ENCODE peak calls at places on chromosomes 2 and 18, in eight cellular contexts. I, J, O, P, K, L, C and G are unnamed samples.
A peak's percentile ranks its signal among the peaks of the same experiment; 100 is the strongest.

GRCh38 chr18:32135595-32135994 is 43.9 kb downstream of the RNF138 start:
- DNase-seq in C (no peak), J (no peak), O (no peak), P (no peak), K (no peak), L (no peak), I (no peak), G (no peak)

GRCh38 chr2:217875556-217876252 is 127.1 kb downstream of the TNS1 start:
- DNase-seq in C (no peak), L (no peak), J (no peak), I (no peak), P (no peak), O (no peak), K (no peak), G (no peak)

GRCh38 chr2:75222527-75222926 is 23.2 kb upstream of the TACR1 start:
- DNase-seq in C (no peak), O (no peak), P (no peak), K (no peak), I (no peak), J (no peak), L (no peak), G (no peak)

GRCh38 chr18:2448565-2449151 is 122.6 kb downstream of the METTL4 start:
- DNase-seq in L (no peak), K (no peak), C (no peak), I (no peak), O (no peak), J (no peak), P (no peak), G (no peak)

GRCh38 chr2:53210538-53210937 is 557.1 kb upstream of the CHAC2 start:
- DNase-seq in I (no peak), J (no peak), K (no peak), P (no peak), C (no peak), O (no peak), L (no peak), G (no peak)

GRCh38 chr2:161103451-161103831 is 56.8 kb upstream of the TANK start:
- DNase-seq in K (no peak), O (no peak), C (no peak), J (no peak), L (no peak), I (no peak), P (no peak), G (no peak)

GRCh38 chr2:147792966-147793617 is 51.7 kb upstream of the ACVR2A start:
- DNase-seq in K (no peak), L (no peak), O (no peak), P (no peak), J (no peak), C (no peak), I (no peak), G (no peak)

GRCh38 chr2:219296142-219296541 is 13.1 kb downstream of the PTPRN start:
- DNase-seq in J (no peak), L (no peak), I (no peak), P (no peak), O (no peak), K (no peak), C (no peak), G (no peak)

GRCh38 chr2:6231166-6231565 is 539.0 kb downstream of the SOX11 start:
- DNase-seq in P (no peak), J (no peak), O (no peak), K (no peak), I (no peak), C (no peak), L (no peak), G (no peak)

GRCh38 chr2:199455533-199456382 is 2.0 kb downstream of the SATB2 start:
- DNase-seq in K (no peak), I (no peak), J (no peak), O (no peak), L (no peak), C (no peak), P (peak; percentile 52), G (no peak)

GRCh38 chr2:100754951-100755350 is 65.0 kb upstream of the NPAS2 start:
- DNase-seq in O (no peak), P (no peak), K (no peak), I (no peak), L (no peak), C (no peak), J (no peak), G (no peak)

GRCh38 chr2:36376992-36377738 is 21.6 kb downstream of the CRIM1 start:
- DNase-seq in C (no peak), L (no peak), K (no peak), P (no peak), J (no peak), I (peak; percentile 42), O (no peak), G (no peak)

GRCh38 chr2:98909381-98910211 is 26.4 kb downstream of the CRACDL start:
- DNase-seq in L (peak; percentile 52), J (no peak), I (no peak), O (no peak), K (peak; percentile 88), P (peak; percentile 54), C (no peak), G (no peak)

GRCh38 chr2:84299211-84299775 is 159.8 kb downstream of the SUCLG1 start:
- DNase-seq in J (no peak), P (no peak), I (no peak), C (no peak), K (no peak), O (no peak), L (no peak), G (no peak)

GRCh38 chr2:68824831-68825230 is 46.4 kb downstream of the BMP10 start:
- DNase-seq in O (no peak), J (no peak), I (no peak), K (no peak), C (no peak), P (no peak), L (no peak), G (no peak)

GRCh38 chr2:7510353-7510752 is 593.1 kb downstream of the RNF144A start:
- DNase-seq in P (no peak), O (no peak), C (no peak), L (no peak), J (no peak), K (no peak), I (no peak), G (no peak)

GRCh38 chr18:23494992-23495391 is 8.3 kb upstream of the RMC1 start:
- DNase-seq in C (no peak), J (no peak), K (no peak), I (no peak), O (no peak), L (no peak), P (no peak), G (no peak)

GRCh38 chr2:204360218-204361007 is 184.9 kb upstream of the PARD3B start:
- DNase-seq in K (no peak), P (no peak), C (no peak), L (no peak), J (no peak), I (no peak), O (no peak), G (no peak)

GRCh38 chr2:172953970-172954852 is 121.4 kb upstream of the MAP3K20 start:
- DNase-seq in O (no peak), L (no peak), I (no peak), J (no peak), P (no peak), K (no peak), C (no peak), G (no peak)